ENCODE peak calls at places on chromosome 18, in eight cellular contexts. One of them, this sample, is unnamed. For H3K4me1, the result is how much of the 10 kb centered on the place peaks cover.

GRCh38 chr18:12014976-12015696 is 33.8 kb downstream of the IMPA2 start:
- DNase-seq in PC-3: no peak
- DNase-seq in fibroblast of lung: no peak
- DNase-seq in upper lobe of right lung: no peak
- DNase-seq in OCI-LY7: no peak
- DNase-seq in stomach: no peak
- DNase-seq in left ventricle myocardium inferior: no peak
- DNase-seq in CD8-positive, alpha-beta T cell: no peak
- DNase-seq in this sample: no peak

GRCh38 chr18:62485684-62486083 is 37.1 kb upstream of the ZCCHC2 start:
- DNase-seq in PC-3: peak
- DNase-seq in stomach: peak
- DNase-seq in upper lobe of right lung: no peak
- DNase-seq in CD8-positive, alpha-beta T cell: no peak
- DNase-seq in OCI-LY7: no peak
- DNase-seq in fibroblast of lung: peak
- DNase-seq in left ventricle myocardium inferior: no peak
- DNase-seq in this sample: no peak

GRCh38 chr18:11502368-11502767 is 107.0 kb upstream of the SLC35G4 start:
- DNase-seq in upper lobe of right lung: no peak
- DNase-seq in fibroblast of lung: peak
- DNase-seq in left ventricle myocardium inferior: no peak
- DNase-seq in PC-3: no peak
- DNase-seq in OCI-LY7: no peak
- DNase-seq in stomach: no peak
- DNase-seq in CD8-positive, alpha-beta T cell: no peak
- DNase-seq in this sample: no peak

GRCh38 chr18:63963610-63964256 is 6.1 kb upstream of the SERPINB8 start:
- DNase-seq in fibroblast of lung: peak
- DNase-seq in PC-3: peak
- DNase-seq in stomach: peak
- DNase-seq in OCI-LY7: peak
- DNase-seq in left ventricle myocardium inferior: no peak
- DNase-seq in CD8-positive, alpha-beta T cell: no peak
- DNase-seq in upper lobe of right lung: no peak
- DNase-seq in this sample: peak

GRCh38 chr18:23667114-23667513 is 4.4 kb upstream of the ANKRD29 start:
- DNase-seq in fibroblast of lung: no peak
- DNase-seq in OCI-LY7: peak
- DNase-seq in left ventricle myocardium inferior: no peak
- DNase-seq in CD8-positive, alpha-beta T cell: no peak
- DNase-seq in upper lobe of right lung: no peak
- DNase-seq in stomach: no peak
- DNase-seq in PC-3: no peak
- DNase-seq in this sample: no peak

GRCh38 chr18:48547456-48548403 is 8.9 kb downstream of the CTIF start:
- DNase-seq in CD8-positive, alpha-beta T cell: no peak
- DNase-seq in PC-3: peak
- DNase-seq in left ventricle myocardium inferior: peak
- DNase-seq in stomach: no peak
- DNase-seq in fibroblast of lung: peak
- DNase-seq in upper lobe of right lung: no peak
- DNase-seq in OCI-LY7: no peak
- DNase-seq in this sample: no peak

GRCh38 chr18:79826966-79827365 is 29.2 kb downstream of the KCNG2 start:
- DNase-seq in CD8-positive, alpha-beta T cell: no peak
- DNase-seq in fibroblast of lung: no peak
- DNase-seq in left ventricle myocardium inferior: no peak
- DNase-seq in stomach: no peak
- DNase-seq in PC-3: no peak
- DNase-seq in OCI-LY7: peak
- DNase-seq in upper lobe of right lung: no peak
- DNase-seq in this sample: no peak

GRCh38 chr18:41853280-41853679 is 101.8 kb upstream of the PIK3C3 start:
- DNase-seq in CD8-positive, alpha-beta T cell: no peak
- DNase-seq in stomach: no peak
- DNase-seq in left ventricle myocardium inferior: no peak
- DNase-seq in PC-3: no peak
- DNase-seq in fibroblast of lung: no peak
- DNase-seq in OCI-LY7: no peak
- DNase-seq in upper lobe of right lung: no peak
- DNase-seq in this sample: no peak

GRCh38 chr18:23822590-23823385 is 133.5 kb downstream of the LAMA3 start:
- DNase-seq in left ventricle myocardium inferior: no peak
- DNase-seq in CD8-positive, alpha-beta T cell: no peak
- DNase-seq in fibroblast of lung: peak
- DNase-seq in stomach: no peak
- DNase-seq in OCI-LY7: no peak
- DNase-seq in PC-3: peak
- DNase-seq in upper lobe of right lung: no peak
- DNase-seq in this sample: no peak

GRCh38 chr18:26458526-26459232 is 89.7 kb downstream of the KCTD1 start:
- DNase-seq in CD8-positive, alpha-beta T cell: no peak
- DNase-seq in stomach: no peak
- DNase-seq in OCI-LY7: no peak
- DNase-seq in upper lobe of right lung: no peak
- DNase-seq in fibroblast of lung: peak
- DNase-seq in PC-3: peak
- DNase-seq in left ventricle myocardium inferior: no peak
- DNase-seq in this sample: no peak

GRCh38 chr18:26459340-26459739 is 89.0 kb downstream of the KCTD1 start:
- DNase-seq in CD8-positive, alpha-beta T cell: no peak
- DNase-seq in stomach: no peak
- DNase-seq in PC-3: no peak
- DNase-seq in upper lobe of right lung: no peak
- DNase-seq in fibroblast of lung: no peak
- DNase-seq in left ventricle myocardium inferior: no peak
- DNase-seq in OCI-LY7: no peak
- DNase-seq in this sample: no peak

GRCh38 chr18:26457195-26457594 is 91.2 kb downstream of the KCTD1 start:
- DNase-seq in CD8-positive, alpha-beta T cell: no peak
- DNase-seq in OCI-LY7: no peak
- DNase-seq in upper lobe of right lung: no peak
- DNase-seq in fibroblast of lung: no peak
- DNase-seq in stomach: no peak
- DNase-seq in PC-3: no peak
- DNase-seq in left ventricle myocardium inferior: no peak
- DNase-seq in this sample: no peak

GRCh38 chr18:26456070-26456491 is 92.3 kb downstream of the KCTD1 start:
- DNase-seq in upper lobe of right lung: no peak
- DNase-seq in PC-3: peak
- DNase-seq in CD8-positive, alpha-beta T cell: no peak
- DNase-seq in OCI-LY7: peak
- DNase-seq in left ventricle myocardium inferior: no peak
- DNase-seq in stomach: no peak
- DNase-seq in fibroblast of lung: no peak
- DNase-seq in this sample: no peak

DNA sequence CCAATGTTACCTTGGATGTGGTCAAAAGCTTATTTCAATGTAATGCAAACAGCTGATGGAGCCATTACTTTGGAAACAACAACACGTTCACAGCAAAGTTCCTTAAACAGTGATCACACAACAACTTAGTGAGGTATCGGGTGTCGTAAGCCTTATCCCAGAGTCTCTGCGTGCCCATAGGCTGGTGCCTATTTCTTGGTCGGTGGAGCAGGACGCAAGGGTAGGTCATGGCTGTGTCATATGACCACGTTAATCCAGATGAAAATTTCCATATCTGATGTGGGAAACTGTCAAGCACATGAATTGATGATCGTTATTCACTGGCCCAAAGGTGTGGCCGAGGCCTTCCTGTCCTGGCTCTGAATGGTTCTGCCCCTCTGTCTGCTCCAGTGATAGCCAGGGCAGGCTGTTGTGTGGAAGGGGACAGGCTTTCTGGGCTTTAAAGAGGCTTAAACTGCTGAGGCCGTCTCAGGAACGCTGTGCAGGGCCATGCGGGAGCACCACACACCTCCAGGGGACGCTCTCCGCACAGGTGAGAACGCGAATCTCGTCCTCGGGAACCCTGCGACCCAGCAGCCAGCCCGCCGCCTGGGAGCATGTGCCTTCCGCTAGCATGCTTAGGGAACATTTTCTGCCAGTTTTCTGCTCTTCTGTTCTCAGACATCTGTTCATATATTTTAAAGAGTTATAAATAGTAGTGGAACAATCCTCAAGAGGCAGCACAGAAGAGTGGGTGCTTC is 90.6 kb downstream of the KCTD1 start:
- DNase-seq in left ventricle myocardium inferior: no peak
- DNase-seq in upper lobe of right lung: no peak
- DNase-seq in CD8-positive, alpha-beta T cell: no peak
- DNase-seq in OCI-LY7: no peak
- DNase-seq in PC-3: no peak
- DNase-seq in stomach: no peak
- DNase-seq in fibroblast of lung: no peak
- DNase-seq in this sample: no peak
- TF ChIP-seq CTCF in left ventricle myocardium inferior: peak
- TF ChIP-seq CTCF in upper lobe of right lung: no peak
- TF ChIP-seq CTCF in CD8-positive, alpha-beta T cell: no peak
- TF ChIP-seq CTCF in OCI-LY7: peak
- TF ChIP-seq CTCF in PC-3: peak
- TF ChIP-seq CTCF in stomach: no peak
- TF ChIP-seq CTCF in fibroblast of lung: no peak
- TF ChIP-seq CTCF in this sample: no peak

DNA sequence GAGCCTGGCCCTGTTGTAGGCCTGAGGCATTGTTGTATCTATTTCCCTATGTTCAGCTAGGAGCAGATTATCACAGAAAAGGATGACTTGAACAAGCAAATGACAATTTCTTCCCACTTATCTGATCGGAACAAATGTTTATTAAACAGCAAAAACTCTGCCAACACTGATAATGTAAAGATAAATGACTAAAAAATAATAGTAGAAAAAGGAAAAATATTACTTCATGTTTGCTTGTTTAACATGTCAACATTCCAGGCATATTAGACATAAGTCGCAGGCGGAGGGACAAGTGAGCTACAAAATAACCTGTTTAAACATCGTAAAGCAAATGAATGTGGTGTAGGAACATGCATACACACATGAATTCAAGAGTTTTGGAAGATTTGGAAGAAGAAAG is 257.9 kb downstream of the TMX3 start:
- DNase-seq in PC-3: peak
- DNase-seq in CD8-positive, alpha-beta T cell: no peak
- DNase-seq in upper lobe of right lung: no peak
- DNase-seq in OCI-LY7: no peak
- DNase-seq in left ventricle myocardium inferior: no peak
- DNase-seq in stomach: no peak
- DNase-seq in fibroblast of lung: peak
- DNase-seq in this sample: no peak
- H3K4me1 ChIP-seq in PC-3: under half
- H3K4me1 ChIP-seq in CD8-positive, alpha-beta T cell: under half
- H3K4me1 ChIP-seq in upper lobe of right lung: under half
- H3K4me1 ChIP-seq in OCI-LY7: under half
- H3K4me1 ChIP-seq in left ventricle myocardium inferior: under half
- H3K4me1 ChIP-seq in stomach: under half
- H3K4me1 ChIP-seq in fibroblast of lung: under half
- H3K4me1 ChIP-seq in this sample: under half

DNA sequence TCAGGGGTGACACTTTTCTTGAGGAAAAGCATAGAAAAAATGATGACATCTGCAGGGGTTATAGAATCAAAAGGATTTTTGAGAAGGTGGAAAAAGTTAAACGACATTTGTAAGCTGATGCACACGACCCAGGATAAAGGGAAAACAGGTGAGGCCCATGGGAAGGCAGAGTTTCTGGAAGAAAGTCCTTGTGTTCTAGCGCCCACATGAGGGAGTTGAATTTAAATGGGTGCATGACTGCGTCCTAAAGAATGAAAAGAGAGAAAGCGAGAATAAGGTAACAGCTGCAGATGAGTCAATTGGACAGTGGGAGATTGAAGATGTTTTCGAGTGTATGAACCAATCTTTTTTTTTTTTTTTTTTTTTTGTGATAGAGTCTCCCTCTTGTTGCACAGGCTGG is 158.1 kb downstream of the GALR1 start:
- DNase-seq in left ventricle myocardium inferior: no peak
- DNase-seq in fibroblast of lung: no peak
- DNase-seq in OCI-LY7: no peak
- DNase-seq in stomach: no peak
- DNase-seq in upper lobe of right lung: no peak
- DNase-seq in PC-3: peak
- DNase-seq in CD8-positive, alpha-beta T cell: no peak
- DNase-seq in this sample: no peak
- TF ChIP-seq CTCF in left ventricle myocardium inferior: no peak
- TF ChIP-seq CTCF in fibroblast of lung: no peak
- TF ChIP-seq CTCF in OCI-LY7: no peak
- TF ChIP-seq CTCF in stomach: no peak
- TF ChIP-seq CTCF in upper lobe of right lung: no peak
- TF ChIP-seq CTCF in PC-3: peak
- TF ChIP-seq CTCF in CD8-positive, alpha-beta T cell: no peak
- TF ChIP-seq CTCF in this sample: no peak

GRCh38 chr18:58559427-58560186 is 69.3 kb downstream of the ALPK2 start:
- DNase-seq in stomach: no peak
- DNase-seq in PC-3: no peak
- DNase-seq in fibroblast of lung: peak
- DNase-seq in OCI-LY7: no peak
- DNase-seq in upper lobe of right lung: no peak
- DNase-seq in CD8-positive, alpha-beta T cell: no peak
- DNase-seq in left ventricle myocardium inferior: no peak
- DNase-seq in this sample: no peak

GRCh38 chr18:58565021-58565420 is 63.9 kb downstream of the ALPK2 start:
- DNase-seq in PC-3: no peak
- DNase-seq in stomach: no peak
- DNase-seq in left ventricle myocardium inferior: no peak
- DNase-seq in CD8-positive, alpha-beta T cell: no peak
- DNase-seq in OCI-LY7: peak
- DNase-seq in fibroblast of lung: no peak
- DNase-seq in upper lobe of right lung: no peak
- DNase-seq in this sample: no peak

GRCh38 chr18:58562146-58562998 is 66.5 kb downstream of the ALPK2 start:
- DNase-seq in upper lobe of right lung: no peak
- DNase-seq in CD8-positive, alpha-beta T cell: no peak
- DNase-seq in fibroblast of lung: no peak
- DNase-seq in OCI-LY7: no peak
- DNase-seq in PC-3: no peak
- DNase-seq in stomach: no peak
- DNase-seq in left ventricle myocardium inferior: no peak
- DNase-seq in this sample: no peak

GRCh38 chr18:58567453-58568196 is 61.3 kb downstream of the ALPK2 start:
- DNase-seq in OCI-LY7: no peak
- DNase-seq in PC-3: peak
- DNase-seq in stomach: no peak
- DNase-seq in left ventricle myocardium inferior: no peak
- DNase-seq in upper lobe of right lung: no peak
- DNase-seq in fibroblast of lung: peak
- DNase-seq in CD8-positive, alpha-beta T cell: no peak
- DNase-seq in this sample: no peak

DNA sequence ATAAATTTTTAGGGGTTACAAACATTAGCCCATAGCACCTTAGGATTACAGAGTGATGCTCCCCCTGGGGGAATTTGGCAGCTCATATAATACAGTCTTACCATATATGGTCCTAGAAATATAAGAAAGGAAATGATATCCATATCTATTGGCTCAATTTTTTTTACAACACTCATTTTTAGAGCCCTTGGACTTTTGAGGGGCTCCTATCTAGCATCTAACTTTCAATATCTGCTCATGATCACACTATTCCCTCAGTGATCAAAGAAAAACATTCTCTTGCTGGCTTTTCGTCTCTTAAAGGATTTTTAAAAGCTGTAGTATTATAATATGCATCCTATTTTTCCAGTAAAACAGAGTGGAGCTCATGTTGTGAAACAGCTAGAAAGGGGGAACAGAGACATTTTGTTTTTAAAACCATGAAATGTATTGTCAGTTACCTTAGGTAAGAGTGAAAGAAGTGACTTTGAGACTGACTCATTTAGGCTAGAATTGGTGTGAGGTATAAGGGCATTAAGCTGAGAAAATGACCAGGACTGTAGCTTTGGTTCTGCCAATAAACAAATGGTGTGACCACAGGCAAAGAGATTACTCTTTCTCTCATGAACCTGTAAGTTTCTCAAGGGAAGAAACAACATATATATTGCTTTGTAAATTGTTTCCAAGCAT is 65.8 kb downstream of the ALPK2 start:
- DNase-seq in upper lobe of right lung: no peak
- DNase-seq in PC-3: no peak
- DNase-seq in OCI-LY7: no peak
- DNase-seq in fibroblast of lung: no peak
- DNase-seq in stomach: no peak
- DNase-seq in CD8-positive, alpha-beta T cell: no peak
- DNase-seq in left ventricle myocardium inferior: no peak
- DNase-seq in this sample: no peak
- H3K4me1 ChIP-seq in upper lobe of right lung: under half
- H3K4me1 ChIP-seq in PC-3: under half
- H3K4me1 ChIP-seq in OCI-LY7: under half
- H3K4me1 ChIP-seq in fibroblast of lung: under half
- H3K4me1 ChIP-seq in stomach: under half
- H3K4me1 ChIP-seq in CD8-positive, alpha-beta T cell: under half
- H3K4me1 ChIP-seq in left ventricle myocardium inferior: under half
- H3K4me1 ChIP-seq in this sample: under half